ENCODE peak calls at places on chromosomes 5 and 9, in seven cellular contexts. I, N, Z, T, D, O and B are unnamed samples.

GRCh38 chr5:149133795-149134777 is 7.2 kb upstream of the ABLIM3 start:
- DNase-seq in D (no peak), N (peak; percentile 92), Z (no peak), I (peak; percentile 96), O (no peak), T (peak; percentile 50), B (peak; percentile 82)

GRCh38 chr9:34592895-34593601 is 3.5 kb upstream of the CNTFR start:
- DNase-seq in D (no peak), O (no peak), Z (peak; percentile 60), T (no peak), I (no peak), N (no peak), B (no peak)

GRCh38 chr5:38809388-38810359 is 36.1 kb upstream of the OSMR start:
- DNase-seq in Z (peak; percentile 92), O (no peak), N (peak; percentile 86), D (peak; percentile 69), I (peak; percentile 85), T (peak; percentile 58), B (peak; percentile 94)

GRCh38 chr5:26700759-26701384 is 337.5 kb downstream of the CDH9 start:
- DNase-seq in I (no peak), O (no peak), T (no peak), N (peak; percentile 2), D (no peak), Z (peak; percentile 58), B (no peak)

GRCh38 chr5:134769206-134769605 is 10.6 kb downstream of the DDX46 start:
- DNase-seq in T (no peak), O (no peak), D (no peak), I (peak; percentile 50), N (peak; percentile 6), Z (no peak), B (peak; percentile 82)

GRCh38 chr5:1429501-1429900 is 15.7 kb downstream of the SLC6A3 start:
- DNase-seq in Z (no peak), O (no peak), T (no peak), D (no peak), I (no peak), N (no peak), B (no peak)

GRCh38 chr9:87578625-87579024 is 81.0 kb downstream of the DAPK1 start:
- DNase-seq in N (no peak), I (no peak), D (no peak), T (no peak), O (no peak), Z (no peak), B (no peak)

GRCh38 chr9:134215395-134215708 is 51.0 kb upstream of the RNU6ATAC start:
- DNase-seq in Z (no peak), O (no peak), N (no peak), D (no peak), T (no peak), I (no peak), B (no peak)

GRCh38 chr9:35696520-35697215 is 6.9 kb upstream of the TPM2 start:
- DNase-seq in T (no peak), I (peak; percentile 30), N (peak; percentile 38), Z (peak; percentile 74), D (no peak), O (peak; percentile 73), B (peak; percentile 63)

GRCh38 chr5:153784277-153784676 is 254.4 kb downstream of the FAM114A2 start:
- DNase-seq in I (no peak), O (no peak), Z (no peak), T (no peak), N (peak; percentile 11), D (no peak), B (no peak)

GRCh38 chr9:81753436-81753835 is 64.1 kb upstream of the TLE1 start:
- DNase-seq in N (no peak), O (no peak), T (no peak), I (no peak), Z (no peak), D (no peak), B (no peak)

GRCh38 chr5:91362935-91363334 is 20.2 kb downstream of the ARRDC3 start:
- DNase-seq in O (no peak), Z (no peak), T (no peak), D (no peak), I (no peak), N (no peak), B (no peak)

GRCh38 chr5:88727705-88728313 is 155.2 kb downstream of the MEF2C start:
- DNase-seq in N (peak; percentile 13), I (no peak), D (no peak), O (no peak), T (no peak), Z (peak; percentile 46), B (peak; percentile 57)
- TF ChIP-seq CTCF in N (no peak), I (peak; percentile 25), D (no peak), O (peak; percentile 78), T (peak; percentile 34), Z (peak; percentile 79), B (peak; percentile 47)

GRCh38 chr5:94967525-94967924 is 317.4 kb downstream of the MCTP1 start:
- DNase-seq in I (no peak), T (no peak), O (no peak), N (no peak), D (no peak), Z (no peak), B (no peak)

GRCh38 chr5:94968507-94969095 is 316.3 kb downstream of the MCTP1 start:
- DNase-seq in I (peak; percentile 45), D (no peak), Z (peak; percentile 81), T (peak; percentile 42), O (no peak), N (peak; percentile 59), B (peak; percentile 79)

GRCh38 chr5:94972268-94972667 is 312.6 kb downstream of the MCTP1 start:
- DNase-seq in I (no peak), Z (no peak), O (no peak), D (no peak), T (no peak), N (no peak), B (no peak)

DNA sequence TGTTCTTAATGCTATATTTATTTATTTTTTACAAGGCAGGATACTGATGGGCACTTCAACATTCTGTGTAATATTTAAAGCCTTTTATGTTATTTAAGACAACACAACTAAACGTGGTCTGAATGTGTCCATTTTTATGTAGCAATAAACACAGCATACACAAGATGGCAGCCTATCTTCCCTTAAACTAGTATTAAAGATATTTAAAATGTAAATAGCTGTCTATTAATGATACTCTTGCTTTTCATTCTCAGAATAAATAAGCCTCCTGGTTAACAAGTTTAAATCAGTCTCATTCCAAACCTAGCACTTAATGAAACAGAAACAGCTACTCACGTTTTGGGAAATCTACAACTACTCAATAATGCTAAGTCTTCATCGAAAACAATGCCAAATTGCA is 315.7 kb downstream of the MCTP1 start:
- DNase-seq in I (peak; percentile 8), T (no peak), D (no peak), Z (peak; percentile 8), N (peak; percentile 17), O (no peak), B (peak; percentile 55)
- TF ChIP-seq CTCF in I (peak; percentile 20), T (peak; percentile 22), D (no peak), Z (peak; percentile 54), N (no peak), O (no peak), B (peak; percentile 29)

GRCh38 chr5:79200573-79201183 is 35.3 kb upstream of the JMY start:
- DNase-seq in D (no peak), N (no peak), T (no peak), I (no peak), Z (peak; percentile 11), O (no peak), B (peak; percentile 31)
- TF ChIP-seq CTCF in D (no peak), N (peak; percentile 63), T (peak; percentile 42), I (peak; percentile 43), Z (peak; percentile 39), O (peak; percentile 16), B (peak; percentile 61)

DNA sequence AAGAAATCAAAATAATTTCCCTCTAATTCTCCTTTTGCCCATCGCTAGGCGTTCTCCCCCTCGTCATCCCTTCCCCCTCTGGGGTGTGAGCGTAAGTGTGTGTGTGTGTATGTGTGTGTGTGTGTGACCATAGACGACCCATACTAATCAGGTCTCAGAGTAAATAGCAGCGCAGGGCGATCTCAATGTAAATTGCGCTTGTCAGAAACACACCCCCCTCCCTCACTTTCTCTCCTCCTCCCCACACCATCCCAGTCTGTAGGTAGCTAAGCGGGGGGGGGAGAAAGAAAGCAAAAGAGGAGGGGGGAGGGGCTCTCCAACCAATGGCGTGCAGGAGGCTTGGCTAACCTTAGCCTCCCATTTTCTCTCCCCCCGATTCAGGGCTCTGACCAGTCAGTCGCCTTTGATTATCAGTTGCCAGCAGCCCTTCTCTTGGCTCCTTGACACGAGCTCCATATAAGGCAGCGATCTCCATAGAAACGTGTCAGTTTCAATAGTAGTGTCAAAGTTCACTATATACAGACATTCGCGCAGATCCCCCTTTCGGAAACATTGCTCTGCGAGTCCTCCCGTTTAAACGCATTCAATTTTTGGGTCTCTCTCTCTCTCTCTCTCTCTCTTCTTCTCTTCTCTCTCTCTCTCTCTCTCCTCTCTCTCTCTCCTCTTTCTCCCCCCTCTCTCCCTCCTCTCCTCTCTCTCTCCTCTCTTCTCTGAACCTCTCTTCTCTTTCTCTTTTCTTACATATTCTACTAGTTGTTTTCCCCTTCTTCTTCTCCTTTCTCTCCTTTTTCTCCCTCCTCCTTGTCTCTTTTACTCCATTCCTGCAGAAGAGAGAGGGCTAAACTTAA is at the start of gene NR2F1:
- DNase-seq in N (peak; percentile 100), O (no peak), D (no peak), Z (peak; percentile 67), I (peak; percentile 96), T (peak; percentile 99), B (peak; percentile 100)
- TF ChIP-seq CTCF in N (no peak), O (no peak), D (no peak), Z (no peak), I (no peak), T (no peak), B (no peak)

GRCh38 chr5:33303696-33304095 is 137.1 kb upstream of the TARS1 start:
- DNase-seq in Z (no peak), T (no peak), O (no peak), I (no peak), N (no peak), D (no peak), B (no peak)

GRCh38 chr5:33300209-33300742 is 140.5 kb upstream of the TARS1 start:
- DNase-seq in T (no peak), Z (no peak), D (no peak), N (peak; percentile 60), I (no peak), O (no peak), B (no peak)

GRCh38 chr5:33305530-33305929 is 135.2 kb upstream of the TARS1 start:
- DNase-seq in O (no peak), I (no peak), D (no peak), T (no peak), Z (no peak), N (no peak), B (no peak)

GRCh38 chr5:33297760-33298216 is 143.0 kb upstream of the TARS1 start:
- DNase-seq in N (no peak), Z (no peak), O (no peak), D (no peak), T (no peak), I (no peak), B (no peak)

GRCh38 chr5:33299621-33300208 is 141.1 kb upstream of the TARS1 start:
- DNase-seq in T (no peak), I (peak; percentile 82), N (peak; percentile 61), Z (peak; percentile 51), D (no peak), O (no peak), B (peak; percentile 86)
- TF ChIP-seq CTCF in T (peak; percentile 41), I (peak; percentile 40), N (peak; percentile 36), Z (peak; percentile 65), D (no peak), O (no peak), B (peak; percentile 54)

DNA sequence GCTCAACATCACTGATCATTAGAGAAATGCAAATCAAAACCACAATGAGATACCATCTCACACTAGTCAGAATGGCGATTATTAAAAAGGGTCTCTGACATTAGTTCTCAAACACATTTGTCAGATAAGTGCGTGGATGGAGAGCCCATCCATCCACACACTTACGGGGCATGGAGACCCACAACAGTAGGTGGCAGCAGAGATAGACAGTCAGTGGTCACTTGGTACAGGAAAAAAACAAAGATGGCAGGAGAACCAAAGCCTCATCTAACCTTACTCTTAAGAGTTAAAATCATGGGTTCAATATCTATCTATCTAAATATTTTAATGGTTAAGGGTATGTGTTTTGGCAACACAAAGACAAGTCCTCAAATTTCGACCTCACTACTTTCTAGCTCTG is 1378.7 kb upstream of the C9orf72 start:
- DNase-seq in D (no peak), T (no peak), N (no peak), I (no peak), O (no peak), Z (no peak), B (peak; percentile 24)
- TF ChIP-seq CTCF in D (no peak), T (no peak), N (no peak), I (no peak), O (no peak), Z (peak; percentile 4), B (peak; percentile 44)